ENCODE peak calls at places on chromosomes 16 and 17, in nine cellular contexts. One of them, this sample, is unnamed.

GRCh38 chr16:11004957-11005610 is 60.7 kb downstream of the CLEC16A start:
- DNase-seq in activated T-helper 1 cell treated with anti-CD3 and anti-CD28 coated beads, Interleukin-2, amount 50 U/mL, for 16 hours: no peak
- DNase-seq in HEK293T: no peak
- DNase-seq in A673: no peak
- DNase-seq in H9: no peak
- DNase-seq in activated CD8-positive, alpha-beta memory T cell treated with anti-CD3 and anti-CD28 coated beads for 4 hours: no peak
- DNase-seq in SHP77: no peak
- DNase-seq in transverse colon: no peak
- DNase-seq in mucosa of gallbladder: no peak
- DNase-seq in this sample: no peak

GRCh38 chr17:56125830-56126819 is 27.1 kb upstream of the ANKFN1 start:
- DNase-seq in activated T-helper 1 cell treated with anti-CD3 and anti-CD28 coated beads, Interleukin-2, amount 50 U/mL, for 16 hours: no peak
- DNase-seq in HEK293T: peak; percentile 39
- DNase-seq in A673: peak; percentile 43
- DNase-seq in H9: peak; percentile 59
- DNase-seq in activated CD8-positive, alpha-beta memory T cell treated with anti-CD3 and anti-CD28 coated beads for 4 hours: no peak
- DNase-seq in SHP77: peak; percentile 13
- DNase-seq in transverse colon: no peak
- DNase-seq in mucosa of gallbladder: peak; percentile 42
- DNase-seq in this sample: no peak

GRCh38 chr17:18176152-18176551 is 7.5 kb upstream of the ALKBH5 start:
- DNase-seq in activated T-helper 1 cell treated with anti-CD3 and anti-CD28 coated beads, Interleukin-2, amount 50 U/mL, for 16 hours: no peak
- DNase-seq in HEK293T: no peak
- DNase-seq in A673: no peak
- DNase-seq in H9: no peak
- DNase-seq in activated CD8-positive, alpha-beta memory T cell treated with anti-CD3 and anti-CD28 coated beads for 4 hours: no peak
- DNase-seq in SHP77: no peak
- DNase-seq in transverse colon: no peak
- DNase-seq in mucosa of gallbladder: no peak
- DNase-seq in this sample: no peak

GRCh38 chr16:57235128-57236092 is 9.6 kb upstream of the ARL2BP start:
- DNase-seq in activated T-helper 1 cell treated with anti-CD3 and anti-CD28 coated beads, Interleukin-2, amount 50 U/mL, for 16 hours: no peak
- DNase-seq in HEK293T: no peak
- DNase-seq in A673: peak; percentile 80
- DNase-seq in H9: no peak
- DNase-seq in activated CD8-positive, alpha-beta memory T cell treated with anti-CD3 and anti-CD28 coated beads for 4 hours: no peak
- DNase-seq in SHP77: no peak
- DNase-seq in transverse colon: no peak
- DNase-seq in mucosa of gallbladder: no peak
- DNase-seq in this sample: no peak

GRCh38 chr17:44069974-44070454 is 521 bp upstream of the G6PC3 start:
- DNase-seq in activated T-helper 1 cell treated with anti-CD3 and anti-CD28 coated beads, Interleukin-2, amount 50 U/mL, for 16 hours: no peak
- DNase-seq in HEK293T: no peak
- DNase-seq in A673: peak; percentile 38
- DNase-seq in H9: peak; percentile 70
- DNase-seq in activated CD8-positive, alpha-beta memory T cell treated with anti-CD3 and anti-CD28 coated beads for 4 hours: no peak
- DNase-seq in SHP77: no peak
- DNase-seq in transverse colon: no peak
- DNase-seq in mucosa of gallbladder: no peak
- DNase-seq in this sample: no peak

GRCh38 chr17:49703557-49704277 is 4.0 kb downstream of the SLC35B1 start:
- DNase-seq in activated T-helper 1 cell treated with anti-CD3 and anti-CD28 coated beads, Interleukin-2, amount 50 U/mL, for 16 hours: no peak
- DNase-seq in HEK293T: peak; percentile 48
- DNase-seq in A673: peak; percentile 34
- DNase-seq in H9: peak; percentile 54
- DNase-seq in activated CD8-positive, alpha-beta memory T cell treated with anti-CD3 and anti-CD28 coated beads for 4 hours: no peak
- DNase-seq in SHP77: peak; percentile 13
- DNase-seq in transverse colon: peak; percentile 16
- DNase-seq in mucosa of gallbladder: no peak
- DNase-seq in this sample: no peak

GRCh38 chr16:83989300-83989699 is 21.3 kb downstream of the NECAB2 start:
- DNase-seq in activated T-helper 1 cell treated with anti-CD3 and anti-CD28 coated beads, Interleukin-2, amount 50 U/mL, for 16 hours: no peak
- DNase-seq in HEK293T: no peak
- DNase-seq in A673: no peak
- DNase-seq in H9: no peak
- DNase-seq in activated CD8-positive, alpha-beta memory T cell treated with anti-CD3 and anti-CD28 coated beads for 4 hours: no peak
- DNase-seq in SHP77: no peak
- DNase-seq in transverse colon: no peak
- DNase-seq in mucosa of gallbladder: no peak
- DNase-seq in this sample: no peak

GRCh38 chr17:2852729-2853110 is 56.5 kb downstream of the RAP1GAP2 start:
- DNase-seq in activated T-helper 1 cell treated with anti-CD3 and anti-CD28 coated beads, Interleukin-2, amount 50 U/mL, for 16 hours: no peak
- DNase-seq in HEK293T: no peak
- DNase-seq in A673: no peak
- DNase-seq in H9: no peak
- DNase-seq in activated CD8-positive, alpha-beta memory T cell treated with anti-CD3 and anti-CD28 coated beads for 4 hours: no peak
- DNase-seq in SHP77: no peak
- DNase-seq in transverse colon: no peak
- DNase-seq in mucosa of gallbladder: no peak
- DNase-seq in this sample: no peak

GRCh38 chr16:79598341-79599181 is 2.0 kb downstream of the MAF start:
- DNase-seq in activated T-helper 1 cell treated with anti-CD3 and anti-CD28 coated beads, Interleukin-2, amount 50 U/mL, for 16 hours: peak; percentile 39
- DNase-seq in HEK293T: peak; percentile 53
- DNase-seq in A673: peak; percentile 21
- DNase-seq in H9: peak; percentile 76
- DNase-seq in activated CD8-positive, alpha-beta memory T cell treated with anti-CD3 and anti-CD28 coated beads for 4 hours: no peak
- DNase-seq in SHP77: peak; percentile 65
- DNase-seq in transverse colon: peak; percentile 41
- DNase-seq in mucosa of gallbladder: peak; percentile 61
- DNase-seq in this sample: peak; percentile 71

GRCh38 chr17:27540300-27541105 is 84.3 kb downstream of the KSR1 start:
- DNase-seq in activated T-helper 1 cell treated with anti-CD3 and anti-CD28 coated beads, Interleukin-2, amount 50 U/mL, for 16 hours: no peak
- DNase-seq in HEK293T: no peak
- DNase-seq in A673: no peak
- DNase-seq in H9: no peak
- DNase-seq in activated CD8-positive, alpha-beta memory T cell treated with anti-CD3 and anti-CD28 coated beads for 4 hours: no peak
- DNase-seq in SHP77: no peak
- DNase-seq in transverse colon: peak; percentile 85
- DNase-seq in mucosa of gallbladder: peak; percentile 93
- DNase-seq in this sample: peak; percentile 97

GRCh38 chr17:55426851-55427586 is 5.4 kb upstream of the MMD start:
- DNase-seq in activated T-helper 1 cell treated with anti-CD3 and anti-CD28 coated beads, Interleukin-2, amount 50 U/mL, for 16 hours: no peak
- DNase-seq in HEK293T: no peak
- DNase-seq in A673: no peak
- DNase-seq in H9: no peak
- DNase-seq in activated CD8-positive, alpha-beta memory T cell treated with anti-CD3 and anti-CD28 coated beads for 4 hours: no peak
- DNase-seq in SHP77: no peak
- DNase-seq in transverse colon: no peak
- DNase-seq in mucosa of gallbladder: no peak
- DNase-seq in this sample: no peak

GRCh38 chr16:69243479-69243878 is 56.5 kb downstream of the SNTB2 start:
- DNase-seq in activated T-helper 1 cell treated with anti-CD3 and anti-CD28 coated beads, Interleukin-2, amount 50 U/mL, for 16 hours: no peak
- DNase-seq in HEK293T: no peak
- DNase-seq in A673: peak; percentile 43
- DNase-seq in H9: no peak
- DNase-seq in activated CD8-positive, alpha-beta memory T cell treated with anti-CD3 and anti-CD28 coated beads for 4 hours: no peak
- DNase-seq in SHP77: no peak
- DNase-seq in transverse colon: no peak
- DNase-seq in mucosa of gallbladder: no peak
- DNase-seq in this sample: no peak

GRCh38 chr16:66223176-66223780 is 143.2 kb upstream of the CDH5 start:
- DNase-seq in activated T-helper 1 cell treated with anti-CD3 and anti-CD28 coated beads, Interleukin-2, amount 50 U/mL, for 16 hours: no peak
- DNase-seq in HEK293T: no peak
- DNase-seq in A673: peak; percentile 55
- DNase-seq in H9: no peak
- DNase-seq in activated CD8-positive, alpha-beta memory T cell treated with anti-CD3 and anti-CD28 coated beads for 4 hours: no peak
- DNase-seq in SHP77: no peak
- DNase-seq in transverse colon: no peak
- DNase-seq in mucosa of gallbladder: no peak
- DNase-seq in this sample: no peak

GRCh38 chr16:88879788-88880055 is 13.3 kb upstream of the PABPN1L start:
- DNase-seq in activated T-helper 1 cell treated with anti-CD3 and anti-CD28 coated beads, Interleukin-2, amount 50 U/mL, for 16 hours: no peak
- DNase-seq in HEK293T: no peak
- DNase-seq in A673: no peak
- DNase-seq in H9: no peak
- DNase-seq in activated CD8-positive, alpha-beta memory T cell treated with anti-CD3 and anti-CD28 coated beads for 4 hours: no peak
- DNase-seq in SHP77: no peak
- DNase-seq in transverse colon: no peak
- DNase-seq in mucosa of gallbladder: no peak
- DNase-seq in this sample: no peak

GRCh38 chr16:87431926-87432325 is 39.8 kb downstream of the MAP1LC3B start:
- DNase-seq in activated T-helper 1 cell treated with anti-CD3 and anti-CD28 coated beads, Interleukin-2, amount 50 U/mL, for 16 hours: no peak
- DNase-seq in HEK293T: no peak
- DNase-seq in A673: peak; percentile 21
- DNase-seq in H9: no peak
- DNase-seq in activated CD8-positive, alpha-beta memory T cell treated with anti-CD3 and anti-CD28 coated beads for 4 hours: no peak
- DNase-seq in SHP77: no peak
- DNase-seq in transverse colon: no peak
- DNase-seq in mucosa of gallbladder: no peak
- DNase-seq in this sample: no peak

GRCh38 chr17:71975331-71975801 is 145.5 kb upstream of the SOX9 start:
- DNase-seq in activated T-helper 1 cell treated with anti-CD3 and anti-CD28 coated beads, Interleukin-2, amount 50 U/mL, for 16 hours: no peak
- DNase-seq in HEK293T: no peak
- DNase-seq in A673: no peak
- DNase-seq in H9: peak; percentile 49
- DNase-seq in activated CD8-positive, alpha-beta memory T cell treated with anti-CD3 and anti-CD28 coated beads for 4 hours: no peak
- DNase-seq in SHP77: no peak
- DNase-seq in transverse colon: peak; percentile 75
- DNase-seq in mucosa of gallbladder: no peak
- DNase-seq in this sample: peak; percentile 93

GRCh38 chr17:77822302-77823030 is 136.0 kb upstream of the TNRC6C start:
- DNase-seq in activated T-helper 1 cell treated with anti-CD3 and anti-CD28 coated beads, Interleukin-2, amount 50 U/mL, for 16 hours: no peak
- DNase-seq in HEK293T: no peak
- DNase-seq in A673: no peak
- DNase-seq in H9: no peak
- DNase-seq in activated CD8-positive, alpha-beta memory T cell treated with anti-CD3 and anti-CD28 coated beads for 4 hours: no peak
- DNase-seq in SHP77: no peak
- DNase-seq in transverse colon: peak; percentile 56
- DNase-seq in mucosa of gallbladder: no peak
- DNase-seq in this sample: peak; percentile 72

GRCh38 chr17:65181237-65182061 is 44.3 kb downstream of the RGS9 start:
- DNase-seq in activated T-helper 1 cell treated with anti-CD3 and anti-CD28 coated beads, Interleukin-2, amount 50 U/mL, for 16 hours: no peak
- DNase-seq in HEK293T: no peak
- DNase-seq in A673: no peak
- DNase-seq in H9: no peak
- DNase-seq in activated CD8-positive, alpha-beta memory T cell treated with anti-CD3 and anti-CD28 coated beads for 4 hours: no peak
- DNase-seq in SHP77: no peak
- DNase-seq in transverse colon: no peak
- DNase-seq in mucosa of gallbladder: no peak
- DNase-seq in this sample: no peak

GRCh38 chr17:61455754-61456681 is 3.8 kb downstream of the TBX4 start:
- DNase-seq in activated T-helper 1 cell treated with anti-CD3 and anti-CD28 coated beads, Interleukin-2, amount 50 U/mL, for 16 hours: no peak
- DNase-seq in HEK293T: no peak
- DNase-seq in A673: no peak
- DNase-seq in H9: no peak
- DNase-seq in activated CD8-positive, alpha-beta memory T cell treated with anti-CD3 and anti-CD28 coated beads for 4 hours: no peak
- DNase-seq in SHP77: no peak
- DNase-seq in transverse colon: no peak
- DNase-seq in mucosa of gallbladder: no peak
- DNase-seq in this sample: peak; percentile 42

GRCh38 chr17:46772013-46772878 is 46.2 kb downstream of the WNT3 start:
- DNase-seq in activated T-helper 1 cell treated with anti-CD3 and anti-CD28 coated beads, Interleukin-2, amount 50 U/mL, for 16 hours: no peak
- DNase-seq in HEK293T: peak; percentile 55
- DNase-seq in A673: peak; percentile 19
- DNase-seq in H9: peak; percentile 97
- DNase-seq in activated CD8-positive, alpha-beta memory T cell treated with anti-CD3 and anti-CD28 coated beads for 4 hours: no peak
- DNase-seq in SHP77: no peak
- DNase-seq in transverse colon: peak; percentile 59
- DNase-seq in mucosa of gallbladder: no peak
- DNase-seq in this sample: no peak

GRCh38 chr17:50944054-50944901 is 78.1 kb upstream of the TOB1 start:
- DNase-seq in activated T-helper 1 cell treated with anti-CD3 and anti-CD28 coated beads, Interleukin-2, amount 50 U/mL, for 16 hours: peak; percentile 62
- DNase-seq in HEK293T: peak; percentile 60
- DNase-seq in A673: peak; percentile 65
- DNase-seq in H9: peak; percentile 73
- DNase-seq in activated CD8-positive, alpha-beta memory T cell treated with anti-CD3 and anti-CD28 coated beads for 4 hours: peak; percentile 36
- DNase-seq in SHP77: peak; percentile 89
- DNase-seq in transverse colon: peak; percentile 92
- DNase-seq in mucosa of gallbladder: peak; percentile 84
- DNase-seq in this sample: no peak

GRCh38 chr17:82267575-82268379 is 5.7 kb downstream of the CSNK1D start:
- DNase-seq in activated T-helper 1 cell treated with anti-CD3 and anti-CD28 coated beads, Interleukin-2, amount 50 U/mL, for 16 hours: no peak
- DNase-seq in HEK293T: no peak
- DNase-seq in A673: no peak
- DNase-seq in H9: no peak
- DNase-seq in activated CD8-positive, alpha-beta memory T cell treated with anti-CD3 and anti-CD28 coated beads for 4 hours: peak; percentile 19
- DNase-seq in SHP77: no peak
- DNase-seq in transverse colon: peak; percentile 92
- DNase-seq in mucosa of gallbladder: peak; percentile 95
- DNase-seq in this sample: peak; percentile 97

GRCh38 chr17:80183581-80184422 is 14.0 kb downstream of the CARD14 start:
- DNase-seq in activated T-helper 1 cell treated with anti-CD3 and anti-CD28 coated beads, Interleukin-2, amount 50 U/mL, for 16 hours: no peak
- DNase-seq in HEK293T: no peak
- DNase-seq in A673: no peak
- DNase-seq in H9: no peak
- DNase-seq in activated CD8-positive, alpha-beta memory T cell treated with anti-CD3 and anti-CD28 coated beads for 4 hours: no peak
- DNase-seq in SHP77: peak; percentile 68
- DNase-seq in transverse colon: no peak
- DNase-seq in mucosa of gallbladder: no peak
- DNase-seq in this sample: no peak

GRCh38 chr17:48427598-48427997 is 2.4 kb downstream of the SKAP1 start:
- DNase-seq in activated T-helper 1 cell treated with anti-CD3 and anti-CD28 coated beads, Interleukin-2, amount 50 U/mL, for 16 hours: no peak
- DNase-seq in HEK293T: no peak
- DNase-seq in A673: peak; percentile 14
- DNase-seq in H9: no peak
- DNase-seq in activated CD8-positive, alpha-beta memory T cell treated with anti-CD3 and anti-CD28 coated beads for 4 hours: peak; percentile 59
- DNase-seq in SHP77: no peak
- DNase-seq in transverse colon: peak; percentile 31
- DNase-seq in mucosa of gallbladder: no peak
- DNase-seq in this sample: no peak

GRCh38 chr16:67104061-67104460 is 5.7 kb upstream of the PHAF1 start:
- DNase-seq in activated T-helper 1 cell treated with anti-CD3 and anti-CD28 coated beads, Interleukin-2, amount 50 U/mL, for 16 hours: no peak
- DNase-seq in HEK293T: peak; percentile 35
- DNase-seq in A673: no peak
- DNase-seq in H9: peak; percentile 68
- DNase-seq in activated CD8-positive, alpha-beta memory T cell treated with anti-CD3 and anti-CD28 coated beads for 4 hours: no peak
- DNase-seq in SHP77: peak; percentile 1
- DNase-seq in transverse colon: no peak
- DNase-seq in mucosa of gallbladder: no peak
- DNase-seq in this sample: no peak

GRCh38 chr17:50037321-50038107 is 18.4 kb upstream of the ITGA3 start:
- DNase-seq in activated T-helper 1 cell treated with anti-CD3 and anti-CD28 coated beads, Interleukin-2, amount 50 U/mL, for 16 hours: no peak
- DNase-seq in HEK293T: no peak
- DNase-seq in A673: no peak
- DNase-seq in H9: no peak
- DNase-seq in activated CD8-positive, alpha-beta memory T cell treated with anti-CD3 and anti-CD28 coated beads for 4 hours: no peak
- DNase-seq in SHP77: peak; percentile 24
- DNase-seq in transverse colon: peak; percentile 53
- DNase-seq in mucosa of gallbladder: peak; percentile 67
- DNase-seq in this sample: no peak

GRCh38 chr17:31674305-31674704 is 184.7 kb downstream of the COPRS start:
- DNase-seq in activated T-helper 1 cell treated with anti-CD3 and anti-CD28 coated beads, Interleukin-2, amount 50 U/mL, for 16 hours: no peak
- DNase-seq in HEK293T: no peak
- DNase-seq in A673: no peak
- DNase-seq in H9: no peak
- DNase-seq in activated CD8-positive, alpha-beta memory T cell treated with anti-CD3 and anti-CD28 coated beads for 4 hours: no peak
- DNase-seq in SHP77: no peak
- DNase-seq in transverse colon: no peak
- DNase-seq in mucosa of gallbladder: no peak
- DNase-seq in this sample: no peak

GRCh38 chr16:10126686-10127085 is 55.5 kb downstream of the GRIN2A start:
- DNase-seq in activated T-helper 1 cell treated with anti-CD3 and anti-CD28 coated beads, Interleukin-2, amount 50 U/mL, for 16 hours: no peak
- DNase-seq in HEK293T: no peak
- DNase-seq in A673: no peak
- DNase-seq in H9: no peak
- DNase-seq in activated CD8-positive, alpha-beta memory T cell treated with anti-CD3 and anti-CD28 coated beads for 4 hours: no peak
- DNase-seq in SHP77: no peak
- DNase-seq in transverse colon: no peak
- DNase-seq in mucosa of gallbladder: no peak
- DNase-seq in this sample: no peak

GRCh38 chr17:80622170-80622466 is 77.5 kb downstream of the RPTOR start:
- DNase-seq in activated T-helper 1 cell treated with anti-CD3 and anti-CD28 coated beads, Interleukin-2, amount 50 U/mL, for 16 hours: no peak
- DNase-seq in HEK293T: no peak
- DNase-seq in A673: no peak
- DNase-seq in H9: no peak
- DNase-seq in activated CD8-positive, alpha-beta memory T cell treated with anti-CD3 and anti-CD28 coated beads for 4 hours: no peak
- DNase-seq in SHP77: no peak
- DNase-seq in transverse colon: no peak
- DNase-seq in mucosa of gallbladder: no peak
- DNase-seq in this sample: no peak

GRCh38 chr17:52606098-52606497 is 447.6 kb upstream of the CA10 start:
- DNase-seq in activated T-helper 1 cell treated with anti-CD3 and anti-CD28 coated beads, Interleukin-2, amount 50 U/mL, for 16 hours: no peak
- DNase-seq in HEK293T: no peak
- DNase-seq in A673: no peak
- DNase-seq in H9: no peak
- DNase-seq in activated CD8-positive, alpha-beta memory T cell treated with anti-CD3 and anti-CD28 coated beads for 4 hours: no peak
- DNase-seq in SHP77: no peak
- DNase-seq in transverse colon: no peak
- DNase-seq in mucosa of gallbladder: no peak
- DNase-seq in this sample: no peak

GRCh38 chr17:50586421-50587247 is 26.1 kb downstream of the CACNA1G start:
- DNase-seq in activated T-helper 1 cell treated with anti-CD3 and anti-CD28 coated beads, Interleukin-2, amount 50 U/mL, for 16 hours: no peak
- DNase-seq in HEK293T: no peak
- DNase-seq in A673: no peak
- DNase-seq in H9: no peak
- DNase-seq in activated CD8-positive, alpha-beta memory T cell treated with anti-CD3 and anti-CD28 coated beads for 4 hours: no peak
- DNase-seq in SHP77: no peak
- DNase-seq in transverse colon: no peak
- DNase-seq in mucosa of gallbladder: no peak
- DNase-seq in this sample: no peak

This sample was measured in right atrium auricular region.